ENCODE peak calls at places on chromosomes 3 and 15, in four cellular contexts. X, V, G and Q are unnamed samples.

GRCh38 chr3:66851894-66852613 is 146.1 kb upstream of the KBTBD8 start:
- DNase-seq in X (no peak), V (no peak), G (no peak), Q (no peak)

GRCh38 chr3:99651561-99651960 is 13.2 kb downstream of the COL8A1 start:
- DNase-seq in X (no peak), V (no peak), G (no peak), Q (no peak)

GRCh38 chr3:189170559-189170958 is 1.2 kb upstream of the TPRG1 start:
- DNase-seq in X (no peak), V (no peak), G (no peak), Q (no peak)

GRCh38 chr3:42803800-42804112 is 534 bp downstream of the HIGD1A start:
- DNase-seq in X (no peak), V (peak), G (no peak), Q (peak)

GRCh38 chr3:15331606-15332404 is 581 bp downstream of the SH3BP5 start:
- DNase-seq in X (no peak), V (peak), G (no peak), Q (peak)

GRCh38 chr3:167882057-167882667 is 146.6 kb downstream of the SERPINI1 start:
- DNase-seq in X (no peak), V (no peak), G (peak), Q (no peak)

GRCh38 chr3:81554348-81554747 is 207.1 kb downstream of the GBE1 start:
- DNase-seq in X (no peak), V (no peak), G (no peak), Q (no peak)

GRCh38 chr15:64851503-64851840 is 9.8 kb downstream of the PLEKHO2 start:
- DNase-seq in X (no peak), V (no peak), G (no peak), Q (no peak)

GRCh38 chr3:138012526-138012925 is 2.6 kb downstream of the CLDN18 start:
- DNase-seq in X (no peak), V (no peak), G (no peak), Q (no peak)

GRCh38 chr3:42906085-42906904 is at the start of gene ZNF662:
- DNase-seq in X (no peak), V (no peak), G (no peak), Q (no peak)

GRCh38 chr15:44713006-44713966 is 2.0 kb downstream of the B2M start:
- DNase-seq in X (no peak), V (no peak), G (peak), Q (no peak)

GRCh38 chr3:58880182-58880581 is 169.6 kb downstream of the CFAP20DC start:
- DNase-seq in X (no peak), V (no peak), G (no peak), Q (no peak)

GRCh38 chr15:43519207-43519606 is 1.8 kb downstream of the MAP1A start:
- DNase-seq in X (no peak), V (no peak), G (peak), Q (no peak)

GRCh38 chr15:70439304-70439877 is 324.0 kb downstream of the UACA start:
- DNase-seq in X (no peak), V (no peak), G (peak), Q (no peak)

GRCh38 chr3:146052791-146053310 is 108.1 kb downstream of the PLOD2 start:
- DNase-seq in X (no peak), V (no peak), G (no peak), Q (no peak)
- TF ChIP-seq TAF1 in X (no peak), V (no peak), G (no peak), Q (no peak)

DNA sequence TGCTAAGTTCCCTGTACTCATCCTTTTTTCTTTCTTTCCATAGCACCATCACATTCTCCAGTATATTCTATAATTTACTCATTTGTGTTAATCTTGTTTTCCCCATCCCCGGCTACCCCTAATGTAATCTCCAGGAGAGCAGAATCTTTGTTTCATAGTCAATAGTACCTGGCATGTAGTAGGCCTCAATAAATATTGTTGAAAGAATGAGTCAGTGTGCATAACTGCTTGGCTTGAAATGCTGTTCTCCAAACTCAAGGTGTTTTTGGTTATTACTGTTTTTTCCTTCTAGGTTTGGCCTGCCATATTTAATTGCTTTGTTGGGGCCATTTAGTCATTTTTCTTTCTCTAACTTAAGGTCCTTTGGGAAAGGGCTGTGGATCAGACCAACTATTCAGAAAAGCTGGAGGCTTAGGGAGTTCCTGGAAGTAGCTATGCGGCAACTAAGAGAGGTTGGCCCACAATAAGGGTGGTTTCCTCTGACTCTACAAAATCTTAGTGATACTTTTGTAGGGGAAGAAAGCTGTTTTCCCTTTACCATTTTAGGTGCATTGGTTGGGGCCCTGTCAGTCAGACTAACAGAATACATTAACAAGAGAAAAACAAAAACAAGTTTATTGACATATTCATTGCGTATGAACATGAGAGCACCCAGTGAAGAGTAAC is 28.4 kb downstream of the KAT2B start:
- DNase-seq in X (no peak), V (no peak), G (no peak), Q (no peak)
- TF ChIP-seq POLR2A in X (no peak), V (no peak), G (no peak), Q (no peak)

DNA sequence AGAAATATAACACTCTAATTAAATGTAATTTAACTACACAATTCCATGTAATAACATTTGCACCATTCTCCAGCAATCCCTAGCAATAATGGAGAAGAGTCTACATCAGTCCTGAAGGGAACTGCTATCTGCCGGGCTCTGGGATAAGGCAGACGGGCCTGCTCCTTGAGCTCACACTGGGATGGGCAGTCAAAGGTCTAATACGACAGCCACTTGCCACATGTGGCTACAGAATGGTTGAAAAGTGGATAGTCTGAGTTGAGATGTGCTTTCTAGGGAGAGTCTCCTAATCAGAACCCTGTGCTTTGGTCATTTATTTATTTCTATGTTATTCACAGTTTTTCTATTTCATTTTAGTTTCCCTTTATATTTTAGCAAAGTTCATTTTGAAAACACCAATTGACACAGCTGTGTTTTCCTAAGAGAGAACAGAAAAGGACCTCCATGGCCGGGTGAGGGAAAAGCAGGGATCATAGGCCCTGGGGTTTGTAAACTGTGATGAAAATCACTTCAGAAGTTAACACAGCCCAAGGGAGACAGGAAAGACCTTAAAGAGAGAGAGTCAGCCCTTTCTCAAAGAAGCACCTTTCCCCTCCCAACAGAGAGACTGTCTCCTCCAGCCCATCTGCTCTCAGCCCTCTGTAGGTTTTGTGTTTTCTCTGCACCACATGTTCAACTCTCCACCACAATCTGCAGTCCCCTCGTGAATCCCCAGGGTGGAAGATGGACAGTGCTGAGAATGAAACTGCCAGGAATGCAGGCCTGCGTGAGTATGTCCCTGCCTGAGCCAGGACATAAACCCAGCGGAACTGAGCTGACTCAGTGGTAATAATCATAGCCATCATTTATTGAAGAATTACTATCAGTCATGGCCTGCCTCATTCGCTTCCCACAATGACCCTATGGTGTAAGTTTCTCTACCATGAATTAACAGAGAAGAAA is 11.6 kb downstream of the FSIP1 start:
- DNase-seq in X (no peak), V (no peak), G (no peak), Q (no peak)
- TF ChIP-seq POLR2AphosphoS5 in X (no peak), V (no peak), G (no peak), Q (no peak)

DNA sequence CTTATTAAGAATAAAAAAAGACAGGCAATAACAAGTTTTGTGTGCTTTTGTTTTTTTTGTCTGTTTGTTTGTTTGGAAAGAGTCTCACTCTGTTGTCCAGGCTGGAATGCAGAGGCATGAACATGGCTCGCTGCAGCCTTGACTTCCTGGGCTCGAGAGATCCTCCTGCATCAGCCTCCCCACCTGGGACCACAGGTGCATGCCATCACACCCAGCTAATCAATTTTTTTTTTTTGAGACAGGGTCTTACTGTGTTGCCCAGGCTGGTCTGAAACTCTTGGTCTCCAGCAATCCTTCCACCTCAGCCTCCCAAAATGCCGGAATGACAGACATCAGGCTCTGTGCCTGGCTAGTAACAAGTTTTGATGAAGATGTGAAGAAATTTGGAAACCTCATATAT is 73.1 kb upstream of the GCNT3 start:
- DNase-seq in X (no peak), V (no peak), G (no peak), Q (no peak)
- TF ChIP-seq TAF1 in X (no peak), V (no peak), G (no peak), Q (no peak)

GRCh38 chr15:78506971-78507830 is at the start of gene HYKK:
- DNase-seq in X (peak), V (peak), G (peak), Q (peak)
- TF ChIP-seq POLR2A in X (peak), V (no peak), G (peak), Q (no peak)

GRCh38 chr15:25243800-25244097 is 195.1 kb downstream of the UBE3A start:
- DNase-seq in X (no peak), V (no peak), G (no peak), Q (no peak)

GRCh38 chr15:25246641-25247417 is 192.0 kb downstream of the UBE3A start:
- DNase-seq in X (no peak), V (no peak), G (no peak), Q (peak)

GRCh38 chr15:25244731-25245585 is 193.9 kb downstream of the UBE3A start:
- DNase-seq in X (no peak), V (no peak), G (no peak), Q (no peak)

GRCh38 chr15:25247418-25248030 is 191.3 kb downstream of the UBE3A start:
- DNase-seq in X (no peak), V (no peak), G (no peak), Q (peak)

GRCh38 chr15:25245801-25246622 is 192.8 kb downstream of the UBE3A start:
- DNase-seq in X (no peak), V (no peak), G (no peak), Q (peak)
- TF ChIP-seq POLR2AphosphoS5 in X (no peak), V (no peak), G (no peak), Q (no peak)